ENCODE peak calls at places on chromosomes 6 and 20, in seven cellular contexts. D is stimulated activated CD8-positive, alpha-beta memory T cell treated with anti-CD3 and anti-CD28 coated beads, Interleukin-15, amount 100 ng/mL, for 24 hours; I is ACHN; R is adipocyte; J is kidney epithelial cell; C is nephron progenitor cell; K is HuH-7. B is an unnamed sample.

GRCh38 chr20:6104493-6105188 is 18.2 kb downstream of the FERMT1 start:
- DNase-seq in D (no peak), I (peak), R (no peak), J (peak), C (no peak), K (no peak), B (no peak)

GRCh38 chr6:14817068-14817467 is 428.8 kb upstream of the JARID2 start:
- DNase-seq in D (no peak), I (no peak), R (no peak), J (no peak), C (no peak), K (no peak), B (no peak)

GRCh38 chr6:116379764-116380163 is 9.0 kb downstream of the DSE start:
- DNase-seq in D (no peak), I (no peak), R (peak), J (no peak), C (no peak), K (no peak), B (no peak)

GRCh38 chr20:11235058-11235457 is 561.3 kb upstream of the JAG1 start:
- DNase-seq in D (no peak), I (no peak), R (peak), J (peak), C (peak), K (no peak), B (no peak)

GRCh38 chr6:42159431-42160024 is 13.6 kb upstream of the GUCA1A start:
- DNase-seq in D (no peak), I (no peak), R (no peak), J (no peak), C (no peak), K (no peak), B (no peak)

GRCh38 chr6:155850408-155850841 is 394.8 kb upstream of the NOX3 start:
- DNase-seq in D (no peak), I (no peak), R (peak), J (peak), C (no peak), K (no peak), B (no peak)

GRCh38 chr6:141261672-141262060 is 871.1 kb upstream of the GJE1 start:
- DNase-seq in D (no peak), I (no peak), R (no peak), J (no peak), C (no peak), K (no peak), B (no peak)

GRCh38 chr20:37565134-37565811 is 37.6 kb upstream of the BLCAP start:
- DNase-seq in D (no peak), I (no peak), R (no peak), J (no peak), C (peak), K (no peak), B (no peak)

GRCh38 chr6:159279790-159280277 is 110.6 kb downstream of the FNDC1 start:
- DNase-seq in D (no peak), I (no peak), R (no peak), J (no peak), C (no peak), K (no peak), B (no peak)

GRCh38 chr6:16698163-16698533 is 63.1 kb downstream of the ATXN1 start:
- DNase-seq in D (no peak), I (no peak), R (no peak), J (no peak), C (no peak), K (no peak), B (no peak)

GRCh38 chr6:149457316-149457884 is 27.4 kb downstream of the ZC3H12D start:
- DNase-seq in D (no peak), I (no peak), R (no peak), J (no peak), C (no peak), K (no peak), B (no peak)

GRCh38 chr6:107732461-107732860 is 91.7 kb downstream of the SCML4 start:
- DNase-seq in D (no peak), I (no peak), R (no peak), J (no peak), C (no peak), K (no peak), B (no peak)

GRCh38 chr6:166940643-166941068 is 15.7 kb downstream of the RNASET2 start:
- DNase-seq in D (no peak), I (peak), R (no peak), J (peak), C (no peak), K (no peak), B (no peak)

GRCh38 chr6:112325449-112325848 is 21.7 kb upstream of the RFPL4B start:
- DNase-seq in D (no peak), I (no peak), R (no peak), J (no peak), C (no peak), K (no peak), B (no peak)

GRCh38 chr6:167849846-167850459 is 23.2 kb downstream of the AFDN start:
- DNase-seq in D (no peak), I (peak), R (peak), J (peak), C (no peak), K (no peak), B (no peak)

GRCh38 chr6:112145080-112145573 is 57.7 kb downstream of the FAM229B start:
- DNase-seq in D (no peak), I (no peak), R (no peak), J (no peak), C (no peak), K (no peak), B (peak)

GRCh38 chr20:50338479-50339195 is 148.0 kb downstream of the CEBPB start:
- DNase-seq in D (no peak), I (no peak), R (no peak), J (no peak), C (no peak), K (peak), B (no peak)

GRCh38 chr20:24339179-24339578 is 130.2 kb upstream of the SYNDIG1 start:
- DNase-seq in D (no peak), I (no peak), R (no peak), J (no peak), C (no peak), K (no peak), B (no peak)

GRCh38 chr6:41331401-41332150 is 3.8 kb upstream of the NCR2 start:
- DNase-seq in D (no peak), I (no peak), R (no peak), J (no peak), C (no peak), K (no peak), B (no peak)

GRCh38 chr20:38673731-38674177 is 50.5 kb upstream of the SLC32A1 start:
- DNase-seq in D (no peak), I (no peak), R (peak), J (no peak), C (peak), K (no peak), B (peak)

GRCh38 chr6:157021267-157022021 is 244.3 kb downstream of the ARID1B start:
- DNase-seq in D (peak), I (peak), R (peak), J (peak), C (peak), K (peak), B (peak)

GRCh38 chr20:51311636-51312479 is 230.7 kb downstream of the NFATC2 start:
- DNase-seq in D (no peak), I (no peak), R (no peak), J (no peak), C (no peak), K (no peak), B (no peak)

GRCh38 chr6:33696538-33697518 is 14.7 kb downstream of the UQCC2 start:
- DNase-seq in D (no peak), I (no peak), R (peak), J (no peak), C (no peak), K (no peak), B (peak)